ENCODE peak calls at places on chromosomes 2 and 18, in ten cellular contexts. J is bronchial epithelial cell; G is lower leg skin; U is IMR-90; W is HTR-8/SVneo; P is EL; L is ELF-1; I is A172; Q is LoVo; X is activated T-helper 9 cell treated with anti-CD3 and anti-CD28 coated beads, Interleukin-2, amount 50 U/mL, for 16 hours. D is an unnamed sample.

GRCh38 chr2:36708119-36708741 is 11.7 kb downstream of the VIT start:
- DNase-seq in J (peak), G (peak), U (peak), W (peak), P (peak), L (no peak), I (peak), Q (no peak), X (no peak), D (peak)

GRCh38 chr2:38892819-38893218 is 3.1 kb downstream of the ARHGEF33 start:
- DNase-seq in J (peak), G (no peak), U (peak), W (no peak), P (no peak), L (no peak), I (no peak), Q (no peak), X (no peak), D (no peak)

GRCh38 chr2:32752205-32752604 is 124.4 kb downstream of the TTC27 start:
- DNase-seq in J (no peak), G (no peak), U (peak), W (no peak), P (peak), L (no peak), I (peak), Q (no peak), X (no peak), D (no peak)

GRCh38 chr18:52277785-52278184 is 62.2 kb upstream of the DCC start:
- DNase-seq in J (no peak), G (no peak), U (no peak), W (no peak), P (no peak), L (no peak), I (no peak), Q (no peak), X (no peak), D (no peak)

GRCh38 chr2:164979113-164979512 is 23.8 kb upstream of the SLC38A11 start:
- DNase-seq in J (no peak), G (no peak), U (no peak), W (no peak), P (no peak), L (no peak), I (no peak), Q (no peak), X (no peak), D (no peak)

GRCh38 chr18:8088626-8089025 is 520.6 kb upstream of the RAB12 start:
- DNase-seq in J (peak), G (no peak), U (no peak), W (no peak), P (no peak), L (no peak), I (no peak), Q (no peak), X (no peak), D (no peak)

GRCh38 chr2:153871231-153872221 is at the start of gene GALNT13:
- DNase-seq in J (peak), G (peak), U (no peak), W (peak), P (no peak), L (peak), I (no peak), Q (no peak), X (no peak), D (no peak)

GRCh38 chr18:79898952-79899608 is 52.4 kb downstream of the SLC66A2 start:
- DNase-seq in J (no peak), G (no peak), U (no peak), W (no peak), P (no peak), L (no peak), I (no peak), Q (no peak), X (no peak), D (no peak)

GRCh38 chr18:10122116-10122515 is 208.3 kb downstream of the VAPA start:
- DNase-seq in J (peak), G (no peak), U (peak), W (peak), P (peak), L (no peak), I (no peak), Q (no peak), X (no peak), D (peak)

GRCh38 chr2:30106543-30106942 is 40.3 kb upstream of the YPEL5 start:
- DNase-seq in J (no peak), G (no peak), U (peak), W (peak), P (peak), L (no peak), I (peak), Q (peak), X (no peak), D (no peak)

GRCh38 chr2:19540739-19541503 is 182.5 kb upstream of the OSR1 start:
- DNase-seq in J (peak), G (peak), U (peak), W (peak), P (peak), L (no peak), I (peak), Q (peak), X (no peak), D (peak)

GRCh38 chr2:54380627-54381026 is 75.5 kb upstream of the SPTBN1 start:
- DNase-seq in J (no peak), G (no peak), U (no peak), W (no peak), P (no peak), L (no peak), I (no peak), Q (no peak), X (no peak), D (no peak)

GRCh38 chr2:195660265-195660890 is 3.4 kb downstream of the SLC39A10 start:
- DNase-seq in J (peak), G (peak), U (peak), W (peak), P (peak), L (peak), I (peak), Q (peak), X (peak), D (peak)

GRCh38 chr2:60213865-60214657 is 339.4 kb downstream of the BCL11A start:
- DNase-seq in J (peak), G (peak), U (no peak), W (peak), P (peak), L (peak), I (peak), Q (peak), X (no peak), D (peak)

GRCh38 chr2:196113061-196113974 is 44.7 kb upstream of the DNAH7 start:
- DNase-seq in J (no peak), G (peak), U (peak), W (no peak), P (peak), L (no peak), I (peak), Q (peak), X (no peak), D (peak)

GRCh38 chr2:73177645-73178255 is 24.6 kb upstream of the NOTO start:
- DNase-seq in J (no peak), G (no peak), U (no peak), W (no peak), P (no peak), L (no peak), I (no peak), Q (no peak), X (no peak), D (no peak)

GRCh38 chr2:133497261-133497893 is 70.9 kb downstream of the NCKAP5 start:
- DNase-seq in J (no peak), G (no peak), U (peak), W (no peak), P (no peak), L (peak), I (no peak), Q (no peak), X (no peak), D (peak)

GRCh38 chr18:32674491-32674890 is 98.3 kb downstream of the KLHL14 start:
- DNase-seq in J (peak), G (no peak), U (no peak), W (no peak), P (no peak), L (no peak), I (no peak), Q (no peak), X (no peak), D (no peak)

GRCh38 chr18:58225101-58225500 is 181.1 kb downstream of the NEDD4L start:
- DNase-seq in J (peak), G (no peak), U (no peak), W (no peak), P (no peak), L (no peak), I (no peak), Q (peak), X (no peak), D (no peak)

GRCh38 chr2:167114018-167114417 is 225.7 kb downstream of the XIRP2 start:
- DNase-seq in J (peak), G (no peak), U (peak), W (peak), P (no peak), L (no peak), I (no peak), Q (no peak), X (no peak), D (no peak)

GRCh38 chr18:44548291-44549221 is 132.1 kb upstream of the SETBP1 start:
- DNase-seq in J (no peak), G (no peak), U (no peak), W (no peak), P (no peak), L (no peak), I (no peak), Q (no peak), X (no peak), D (peak)

GRCh38 chr2:20433946-20434553 is 12.8 kb upstream of the RHOB start:
- DNase-seq in J (no peak), G (no peak), U (no peak), W (no peak), P (no peak), L (no peak), I (no peak), Q (no peak), X (no peak), D (no peak)

GRCh38 chr18:68854786-68855391 is 57.0 kb downstream of the CCDC102B start:
- DNase-seq in J (no peak), G (no peak), U (no peak), W (no peak), P (no peak), L (no peak), I (no peak), Q (no peak), X (no peak), D (no peak)

GRCh38 chr2:127615511-127616166 is 30.3 kb upstream of the GPR17 start:
- DNase-seq in J (no peak), G (no peak), U (no peak), W (no peak), P (peak), L (no peak), I (no peak), Q (no peak), X (no peak), D (peak)

GRCh38 chr2:112791019-112791418 is 6.7 kb upstream of the IL1A start:
- DNase-seq in J (no peak), G (no peak), U (no peak), W (no peak), P (no peak), L (peak), I (no peak), Q (no peak), X (no peak), D (no peak)

GRCh38 chr2:197867630-197868029 is 63.2 kb downstream of the PLCL1 start:
- DNase-seq in J (no peak), G (no peak), U (no peak), W (no peak), P (no peak), L (no peak), I (no peak), Q (no peak), X (no peak), D (no peak)

GRCh38 chr2:236526459-236527197 is 43.0 kb upstream of the ACKR3 start:
- DNase-seq in J (no peak), G (no peak), U (no peak), W (no peak), P (no peak), L (no peak), I (no peak), Q (no peak), X (no peak), D (no peak)

GRCh38 chr2:120053891-120054290 is 41.0 kb downstream of the EPB41L5 start:
- DNase-seq in J (peak), G (no peak), U (peak), W (no peak), P (peak), L (no peak), I (peak), Q (no peak), X (no peak), D (no peak)

GRCh38 chr2:47190188-47190818 is 35.2 kb upstream of the STPG4 start:
- DNase-seq in J (peak), G (no peak), U (peak), W (no peak), P (peak), L (no peak), I (peak), Q (no peak), X (no peak), D (no peak)

GRCh38 chr2:195820373-195820772 is 163.3 kb downstream of the SLC39A10 start:
- DNase-seq in J (peak), G (no peak), U (peak), W (no peak), P (peak), L (no peak), I (peak), Q (peak), X (no peak), D (no peak)

GRCh38 chr18:48031011-48031480 is 100.6 kb upstream of the SMAD2 start:
- DNase-seq in J (peak), G (no peak), U (peak), W (peak), P (peak), L (peak), I (peak), Q (peak), X (no peak), D (no peak)

GRCh38 chr2:105335469-105335868 is 1.9 kb upstream of the C2orf49 start:
- DNase-seq in J (no peak), G (no peak), U (no peak), W (no peak), P (no peak), L (no peak), I (no peak), Q (no peak), X (no peak), D (no peak)

GRCh38 chr2:3759331-3759730 is 56.0 kb downstream of the DCDC2C start:
- DNase-seq in J (peak), G (no peak), U (peak), W (no peak), P (peak), L (no peak), I (peak), Q (no peak), X (no peak), D (no peak)

GRCh38 chr2:164952057-164952702 is 3.1 kb downstream of the SLC38A11 start:
- DNase-seq in J (no peak), G (no peak), U (no peak), W (no peak), P (no peak), L (no peak), I (no peak), Q (no peak), X (no peak), D (no peak)

GRCh38 chr2:28025116-28025515 is 134.6 kb downstream of the BABAM2 start:
- DNase-seq in J (no peak), G (no peak), U (peak), W (no peak), P (no peak), L (no peak), I (no peak), Q (no peak), X (no peak), D (no peak)